ENCODE peak calls at places on chromosomes 13 and 19, in six cellular contexts. P, R, O, G, I and W are unnamed samples.
A peak's percentile ranks its signal among the peaks of the same experiment; 100 is the strongest.

GRCh38 chr13:48165727-48166126 is 67.3 kb upstream of the ITM2B start:
- DNase-seq in P (no peak), R (no peak), O (no peak), G (no peak), I (no peak), W (no peak)

GRCh38 chr19:41641879-41642485 is 15.1 kb upstream of the CEACAM4 start:
- DNase-seq in P (no peak), R (no peak), O (peak; percentile 67), G (no peak), I (peak; percentile 82), W (no peak)

GRCh38 chr13:101698400-101698799 is 245.9 kb downstream of the ITGBL1 start:
- DNase-seq in P (no peak), R (no peak), O (no peak), G (no peak), I (no peak), W (no peak)

GRCh38 chr13:91311491-91311890 is 36.0 kb upstream of the MIR17HG start:
- DNase-seq in P (no peak), R (no peak), O (no peak), G (no peak), I (no peak), W (no peak)

GRCh38 chr13:72204291-72204690 is 337.3 kb upstream of the DACH1 start:
- DNase-seq in P (no peak), R (no peak), O (no peak), G (no peak), I (no peak), W (no peak)

GRCh38 chr13:49783865-49784264 is 8.6 kb downstream of the KPNA3 start:
- DNase-seq in P (no peak), R (no peak), O (no peak), G (no peak), I (no peak), W (no peak)

GRCh38 chr13:41111454-41111853 is 21.1 kb downstream of the KBTBD6 start:
- DNase-seq in P (no peak), R (no peak), O (no peak), G (no peak), I (no peak), W (no peak)

GRCh38 chr13:77207943-77208342 is 119.0 kb downstream of the MYCBP2 start:
- DNase-seq in P (no peak), R (no peak), O (no peak), G (no peak), I (no peak), W (no peak)

GRCh38 chr13:43546260-43546659 is 240.5 kb downstream of the ENOX1 start:
- DNase-seq in P (no peak), R (no peak), O (no peak), G (no peak), I (no peak), W (no peak)

GRCh38 chr19:47448360-47448727 is 23.3 kb downstream of the SLC8A2 start:
- DNase-seq in P (no peak), R (no peak), O (no peak), G (no peak), I (no peak), W (no peak)

DNA sequence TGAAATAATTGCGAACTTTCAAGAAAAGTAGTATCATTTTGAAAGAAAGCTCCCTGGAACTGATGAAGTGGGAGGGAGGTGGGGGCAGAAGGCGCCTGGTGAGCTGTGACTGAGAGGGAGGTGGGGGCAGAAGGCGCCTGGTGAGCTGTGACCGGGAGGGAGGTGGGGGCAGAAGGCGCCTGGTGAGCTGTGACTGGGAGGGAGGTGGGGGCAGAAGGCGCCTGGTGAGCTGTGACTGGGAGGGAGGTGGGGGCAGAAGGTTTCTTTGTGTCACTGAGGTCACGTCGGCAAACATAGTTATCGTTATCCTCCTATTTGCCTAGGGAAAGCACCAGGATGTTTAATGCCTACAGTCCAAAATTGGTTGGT is 24.2 kb downstream of the C2CD4C start:
- DNase-seq in P (peak; percentile 24), R (no peak), O (no peak), G (peak; percentile 37), I (no peak), W (no peak)
- H3K4me3 ChIP-seq in P (no peak overlapping the region), R (no peak overlapping the region), O (no peak overlapping the region), G (no peak overlapping the region), I (no peak overlapping the region), W (no peak overlapping the region)

DNA sequence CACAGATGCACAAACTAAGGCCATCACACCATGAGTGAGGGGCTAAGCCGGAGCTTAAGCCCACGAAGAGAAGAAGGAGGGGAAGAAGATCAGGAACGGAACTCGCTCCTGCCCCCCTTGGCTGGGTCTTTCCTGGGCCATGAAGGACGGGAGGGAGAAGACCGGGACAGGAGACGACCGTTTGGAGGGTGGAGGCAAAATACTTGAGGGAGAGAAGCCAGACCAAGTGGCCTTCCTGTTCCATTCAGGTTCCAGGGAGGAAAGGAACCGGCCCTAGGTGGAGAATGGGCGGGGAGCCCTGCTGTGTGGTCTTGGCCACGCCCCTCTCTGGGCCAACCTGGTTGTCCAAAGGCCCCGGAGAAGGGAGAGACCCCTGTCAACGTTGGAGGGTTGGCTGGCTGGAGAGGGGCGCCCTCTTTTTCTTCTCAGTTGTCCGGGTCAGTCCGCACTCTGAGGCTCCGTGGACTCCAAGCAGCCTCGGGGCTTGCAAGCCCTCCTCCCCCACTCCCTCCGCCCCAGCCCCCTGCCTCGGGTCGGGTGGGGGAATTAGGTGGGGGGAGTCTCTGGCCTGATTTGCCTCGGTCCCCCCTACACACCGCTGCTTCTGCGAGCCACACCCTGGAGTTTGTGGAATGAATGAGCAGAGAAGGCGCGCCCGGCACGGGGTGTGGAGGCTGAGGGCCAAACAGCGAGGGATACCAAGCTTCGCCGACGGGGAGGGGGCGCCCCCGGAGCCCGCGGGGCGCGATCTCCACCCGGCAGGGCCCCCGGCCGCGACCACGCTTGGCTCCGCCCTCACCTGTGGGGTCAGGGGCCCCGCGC is 771 bp downstream of the FBN3 start:
- DNase-seq in P (no peak), R (no peak), O (no peak), G (no peak), I (no peak), W (no peak)
- TF ChIP-seq POLR2AphosphoS5 in P (no peak), R (no peak), O (no peak), G (no peak), I (no peak), W (no peak)

GRCh38 chr19:10603084-10603872 is 16.2 kb upstream of the AP1M2 start:
- DNase-seq in P (peak; percentile 59), R (peak; percentile 81), O (no peak), G (peak; percentile 94), I (peak; percentile 66), W (no peak)

GRCh38 chr19:10603873-10604459 is 16.9 kb upstream of the AP1M2 start:
- DNase-seq in P (no peak), R (no peak), O (no peak), G (no peak), I (peak; percentile 24), W (no peak)

GRCh38 chr19:10602330-10603083 is 15.4 kb upstream of the AP1M2 start:
- DNase-seq in P (peak; percentile 81), R (peak; percentile 89), O (peak; percentile 72), G (peak; percentile 96), I (peak; percentile 90), W (peak; percentile 97)

GRCh38 chr19:10601999-10602329 is 14.9 kb upstream of the AP1M2 start:
- DNase-seq in P (no peak), R (no peak), O (no peak), G (no peak), I (no peak), W (no peak)

DNA sequence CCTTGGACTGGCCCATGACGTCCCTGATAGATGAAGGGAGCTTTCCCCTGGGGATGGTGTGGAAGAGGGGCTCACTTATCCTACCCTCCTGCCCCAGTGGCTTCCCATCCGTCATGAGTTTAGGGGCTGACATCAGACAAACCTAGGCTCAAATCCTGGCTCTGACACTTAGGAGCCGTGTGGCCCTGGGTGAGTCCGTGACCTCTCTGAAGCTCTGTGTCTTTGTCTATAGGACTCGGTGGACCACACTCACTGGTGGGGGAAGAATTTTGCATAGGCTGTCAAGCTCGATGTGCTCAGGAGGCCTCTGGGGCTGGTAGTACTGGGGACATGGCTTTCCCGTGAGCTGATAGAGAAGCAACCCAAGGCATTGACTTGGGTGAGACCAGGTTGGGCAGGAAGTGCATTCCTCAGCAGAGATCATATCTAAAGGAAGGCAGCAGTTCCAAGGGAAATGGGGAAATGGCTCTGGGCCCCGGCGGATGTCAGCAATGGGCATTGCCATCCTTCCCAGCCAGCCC is 17.4 kb upstream of the AP1M2 start:
- DNase-seq in P (no peak), R (no peak), O (no peak), G (peak; percentile 88), I (peak; percentile 15), W (no peak)
- H3K4me3 ChIP-seq in P (peak overlapping the region; percentile 100), R (no peak overlapping the region), O (no peak overlapping the region), G (peak overlapping the region; percentile 4), I (no peak overlapping the region), W (peak overlapping the region; percentile 73)

DNA sequence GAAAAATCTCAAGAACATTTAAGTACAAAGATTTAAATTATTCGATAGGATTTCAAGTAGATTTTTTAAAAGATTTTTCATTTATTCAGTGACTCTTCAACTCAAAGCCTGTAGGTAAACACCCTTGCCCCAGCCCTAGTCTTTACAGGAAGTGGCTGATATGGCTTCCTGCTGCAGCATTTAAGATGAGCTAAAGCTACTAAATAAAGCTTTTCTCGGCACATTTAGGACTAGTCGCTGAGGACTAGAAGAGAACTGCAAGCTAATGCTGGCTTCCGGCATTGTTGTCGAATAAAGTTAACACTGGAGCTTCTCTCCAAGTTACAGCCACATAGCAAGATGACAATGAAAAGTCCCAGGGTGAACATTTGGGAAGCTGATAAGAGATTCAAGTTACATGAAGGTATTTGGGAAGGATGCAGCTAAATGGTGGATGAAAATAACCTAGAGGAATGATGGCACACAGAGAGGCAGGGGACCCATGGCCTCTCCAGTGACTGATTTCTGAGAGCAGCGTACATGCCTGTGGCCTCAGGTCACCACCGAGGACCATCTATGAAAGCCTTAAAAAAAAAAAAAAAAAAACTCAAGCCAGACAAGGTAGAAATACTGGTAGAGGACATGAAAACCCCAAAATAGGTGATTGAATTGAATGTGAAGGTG is 155.6 kb downstream of the DCT start:
- DNase-seq in P (no peak), R (no peak), O (no peak), G (no peak), I (no peak), W (no peak)
- TF ChIP-seq POLR2AphosphoS5 in P (no peak), R (no peak), O (no peak), G (no peak), I (no peak), W (no peak)

GRCh38 chr19:18776736-18777135 is 14.4 kb downstream of the COMP start:
- DNase-seq in P (no peak), R (no peak), O (no peak), G (no peak), I (no peak), W (no peak)

GRCh38 chr19:18775586-18776287 is 15.4 kb downstream of the COMP start:
- DNase-seq in P (no peak), R (no peak), O (no peak), G (no peak), I (no peak), W (no peak)

GRCh38 chr19:18774782-18775444 is 16.2 kb downstream of the COMP start:
- DNase-seq in P (no peak), R (no peak), O (no peak), G (no peak), I (no peak), W (no peak)

GRCh38 chr19:18777156-18777724 is 13.9 kb downstream of the COMP start:
- DNase-seq in P (no peak), R (no peak), O (no peak), G (no peak), I (no peak), W (no peak)

DNA sequence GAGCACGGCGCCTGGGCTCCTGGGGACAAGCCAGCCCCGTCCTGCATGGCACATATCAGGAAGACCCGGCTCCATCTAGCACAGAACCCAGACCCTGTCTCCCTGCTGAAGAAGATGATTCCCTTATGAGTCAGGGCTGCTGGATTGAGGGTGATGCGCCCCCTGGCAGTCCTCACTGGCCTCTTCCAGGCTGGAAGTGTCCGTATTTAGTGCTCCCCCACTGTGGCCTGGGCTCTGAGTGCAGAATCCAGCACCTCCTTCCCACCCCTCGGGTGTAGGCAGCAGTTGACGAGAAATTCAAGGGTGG is 14.9 kb downstream of the COMP start:
- DNase-seq in P (no peak), R (no peak), O (no peak), G (no peak), I (no peak), W (no peak)
- H3K4me3 ChIP-seq in P (no peak overlapping the region), R (no peak overlapping the region), O (no peak overlapping the region), G (no peak overlapping the region), I (no peak overlapping the region), W (no peak overlapping the region)